ENCODE peak calls at places on chromosome 9, in four cellular contexts. B is lung, T is uterus, E is AG04450. U is an unnamed sample.

GRCh38 chr9:108489567-108489966 is 366.2 kb downstream of the ACTL7B start:
- DNase-seq in B (no peak), T (no peak), E (no peak), U (no peak)

GRCh38 chr9:130128251-130128650 is 44.0 kb upstream of the NCS1 start:
- DNase-seq in B (no peak), T (no peak), E (no peak), U (no peak)

GRCh38 chr9:37947987-37948386 is 44.1 kb upstream of the SLC25A51 start:
- DNase-seq in B (peak; percentile 56), T (no peak), E (no peak), U (no peak)

GRCh38 chr9:4837768-4838546 is 45.2 kb downstream of the RCL1 start:
- DNase-seq in B (no peak), T (no peak), E (peak; percentile 49), U (peak; percentile 20)

GRCh38 chr9:120386390-120387131 is 193.4 kb downstream of the CDK5RAP2 start:
- DNase-seq in B (no peak), T (no peak), E (no peak), U (no peak)

GRCh38 chr9:32581512-32582143 is 8.7 kb upstream of the NDUFB6 start:
- DNase-seq in B (no peak), T (no peak), E (peak; percentile 29), U (no peak)

GRCh38 chr9:98146101-98146991 is 27.3 kb upstream of the TRIM14 start:
- DNase-seq in B (peak; percentile 93), T (no peak), E (no peak), U (no peak)

GRCh38 chr9:73118898-73119554 is 32.6 kb upstream of the ANXA1 start:
- DNase-seq in B (no peak), T (no peak), E (no peak), U (no peak)

GRCh38 chr9:3447143-3447542 is 78.7 kb downstream of the RFX3 start:
- DNase-seq in B (no peak), T (no peak), E (no peak), U (no peak)
- TF ChIP-seq CTCF in B (no peak), T (no peak), E (no peak), U (no peak)

GRCh38 chr9:91113026-91113425 is 248.7 kb downstream of the AUH start:
- DNase-seq in B (no peak), T (no peak), E (no peak), U (no peak)

GRCh38 chr9:91114450-91114849 is 247.3 kb downstream of the AUH start:
- DNase-seq in B (no peak), T (no peak), E (no peak), U (no peak)

GRCh38 chr9:91116226-91116625 is 245.5 kb downstream of the AUH start:
- DNase-seq in B (no peak), T (no peak), E (no peak), U (no peak)

GRCh38 chr9:91111226-91111625 is 250.5 kb downstream of the AUH start:
- DNase-seq in B (no peak), T (no peak), E (no peak), U (no peak)

GRCh38 chr9:91111876-91112275 is 249.8 kb downstream of the AUH start:
- DNase-seq in B (no peak), T (no peak), E (no peak), U (no peak)
- H3K9me3 ChIP-seq in B (peaks cover 7% of the 10 kb centered on the region), T (no peaks in the 10 kb centered on the region), E (peaks cover 12% of the 10 kb centered on the region), U (peaks cover 5% of the 10 kb centered on the region)

GRCh38 chr9:35615981-35616680 is 2.1 kb downstream of the CD72 start:
- DNase-seq in B (no peak), T (no peak), E (no peak), U (no peak)

GRCh38 chr9:35618854-35619799 is 914 bp upstream of the CD72 start:
- DNase-seq in B (no peak), T (no peak), E (no peak), U (no peak)

GRCh38 chr9:35616681-35617459 is 1.3 kb downstream of the CD72 start:
- DNase-seq in B (peak; percentile 73), T (peak; percentile 64), E (no peak), U (peak; percentile 44)

GRCh38 chr9:35618325-35618727 is at the start of gene CD72:
- DNase-seq in B (no peak), T (no peak), E (no peak), U (no peak)

DNA sequence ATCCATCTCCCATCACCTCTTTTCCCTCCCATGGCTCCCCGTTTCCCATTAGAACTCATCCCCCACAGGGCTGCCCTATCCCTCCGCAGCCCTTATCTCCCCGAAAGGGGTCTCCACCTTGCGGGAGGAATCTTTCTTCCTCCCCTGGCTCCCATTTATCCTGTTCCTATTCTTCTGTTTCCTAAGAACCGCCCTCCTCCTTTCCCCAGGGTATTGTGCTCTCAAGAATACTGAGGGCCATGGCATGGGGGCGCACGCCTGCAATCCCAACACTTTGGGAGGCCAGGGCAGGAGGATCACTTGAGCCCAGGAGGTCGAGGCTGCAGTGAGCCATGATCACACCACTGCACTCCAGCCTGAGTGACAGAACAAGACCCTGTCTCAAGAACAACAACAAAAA is 665 bp downstream of the CD72 start:
- DNase-seq in B (no peak), T (no peak), E (no peak), U (no peak)
- H3K4me3 ChIP-seq in B (no peak overlapping the region), T (no peak overlapping the region), E (no peak overlapping the region), U (peak overlapping the region; percentile 46)

DNA sequence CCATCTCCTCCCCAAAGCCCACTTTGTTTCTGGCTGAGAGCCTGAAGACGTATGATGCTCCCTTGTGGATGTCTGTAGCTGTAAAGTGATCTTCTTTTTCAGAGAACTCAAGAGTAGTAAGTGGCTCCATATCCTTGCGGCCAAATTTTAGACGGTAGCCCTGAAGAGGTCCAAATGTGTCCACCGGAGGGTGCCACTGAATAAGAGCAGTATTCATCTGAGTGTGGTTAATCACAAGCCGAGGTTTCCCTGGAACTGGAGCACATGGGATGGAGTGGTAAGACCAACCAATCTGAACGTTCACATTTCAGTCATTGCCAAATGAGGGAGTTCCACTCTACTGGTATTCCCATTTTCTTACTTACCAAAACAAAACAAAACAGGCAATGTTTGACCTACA is 686.5 kb upstream of the DMAC1 start:
- DNase-seq in B (no peak), T (no peak), E (no peak), U (peak; percentile 20)
- TF ChIP-seq CTCF in B (no peak), T (no peak), E (no peak), U (no peak)

GRCh38 chr9:135224921-135225541 is 137.6 kb downstream of the OLFM1 start:
- DNase-seq in B (no peak), T (no peak), E (no peak), U (no peak)

GRCh38 chr9:135225619-135226228 is 138.3 kb downstream of the OLFM1 start:
- DNase-seq in B (no peak), T (no peak), E (no peak), U (no peak)

GRCh38 chr9:135228345-135228982 is 141.0 kb downstream of the OLFM1 start:
- DNase-seq in B (no peak), T (no peak), E (no peak), U (no peak)

GRCh38 chr9:135227641-135228251 is 140.3 kb downstream of the OLFM1 start:
- DNase-seq in B (no peak), T (no peak), E (no peak), U (no peak)

GRCh38 chr9:135226369-135227050 is 139.0 kb downstream of the OLFM1 start:
- DNase-seq in B (no peak), T (no peak), E (no peak), U (no peak)
- H3K9me3 ChIP-seq in B (no peaks in the 10 kb centered on the region), T (no peaks in the 10 kb centered on the region), E (peaks cover 96% of the 10 kb centered on the region), U (no peaks in the 10 kb centered on the region)

GRCh38 chr9:126665696-126666035 is 51.9 kb downstream of the LMX1B start:
- DNase-seq in B (no peak), T (no peak), E (no peak), U (no peak)

GRCh38 chr9:126667190-126668055 is 53.7 kb downstream of the LMX1B start:
- DNase-seq in B (no peak), T (no peak), E (no peak), U (no peak)

GRCh38 chr9:126663661-126664072 is 49.9 kb downstream of the LMX1B start:
- DNase-seq in B (no peak), T (no peak), E (no peak), U (no peak)

GRCh38 chr9:126666155-126666803 is 52.6 kb downstream of the LMX1B start:
- DNase-seq in B (no peak), T (no peak), E (no peak), U (no peak)

DNA sequence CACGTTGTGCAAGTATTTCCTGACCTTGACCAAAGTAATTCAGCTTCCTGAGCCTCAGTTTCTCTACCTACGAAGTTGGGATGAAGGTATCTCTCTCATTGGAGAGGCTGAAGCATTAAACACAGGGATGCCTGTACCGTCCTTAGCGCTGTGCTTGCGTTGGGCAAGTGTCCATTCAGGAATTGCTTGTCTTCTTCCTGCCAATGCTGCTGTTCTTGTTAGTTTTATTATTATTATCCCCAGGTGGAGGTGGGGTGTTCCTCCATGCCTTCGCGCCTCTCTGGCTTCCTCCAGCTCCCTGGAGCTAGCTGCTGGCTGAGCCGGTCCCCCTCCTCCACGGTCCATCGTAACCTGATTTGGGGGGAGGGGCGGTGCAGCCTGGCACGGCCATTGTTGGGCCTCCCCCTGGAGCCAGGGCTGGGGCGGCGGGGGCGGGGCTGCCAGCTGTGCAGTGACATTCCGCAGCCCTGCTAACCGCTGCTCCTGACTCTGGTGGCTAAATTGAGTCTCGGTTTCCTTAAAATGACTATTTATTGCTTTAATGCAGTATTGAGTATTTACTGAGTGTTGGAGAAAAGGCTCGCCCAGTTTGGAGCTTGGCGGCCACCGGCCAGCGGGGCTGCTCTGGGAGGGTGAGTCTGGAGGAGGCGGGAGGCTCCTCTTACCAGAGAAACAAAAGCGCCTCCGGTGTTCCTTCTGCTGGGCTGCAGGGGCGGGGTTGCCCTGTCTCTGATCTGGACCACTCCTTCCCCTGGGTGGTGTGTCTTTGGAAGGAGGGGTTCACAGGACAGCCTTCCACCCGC is 51.4 kb downstream of the LMX1B start:
- DNase-seq in B (no peak), T (no peak), E (no peak), U (no peak)
- H3K4me3 ChIP-seq in B (no peak overlapping the region), T (no peak overlapping the region), E (no peak overlapping the region), U (no peak overlapping the region)

DNA sequence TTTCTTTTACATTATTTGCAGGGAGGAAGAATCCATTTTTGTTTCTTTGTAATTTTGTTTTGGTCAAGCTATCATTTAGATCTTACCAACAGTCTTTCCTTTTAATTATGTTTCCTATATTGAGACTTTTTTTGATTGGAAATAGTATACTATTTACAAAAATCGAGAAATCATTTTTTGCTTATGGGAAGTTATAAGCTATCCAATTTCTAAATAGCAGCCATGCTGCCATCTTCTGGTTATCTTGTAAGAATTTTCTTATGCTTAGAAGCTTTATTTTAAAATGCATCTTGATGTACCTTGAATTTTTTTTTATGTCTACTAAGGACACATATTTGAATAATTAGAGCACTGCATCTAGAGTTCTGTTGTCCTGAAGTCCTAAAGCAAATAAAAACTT is 821.2 kb downstream of the PTPRD start:
- DNase-seq in B (no peak), T (no peak), E (no peak), U (no peak)
- TF ChIP-seq CTCF in B (no peak), T (no peak), E (no peak), U (no peak)

GRCh38 chr9:80871596-80871995 is 817.8 kb downstream of the TLE1 start:
- DNase-seq in B (no peak), T (no peak), E (no peak), U (no peak)
- H3K9me3 ChIP-seq in B (peaks cover 3% of the 10 kb centered on the region), T (no peaks in the 10 kb centered on the region), E (peaks cover under 1% of the 10 kb centered on the region), U (no peaks in the 10 kb centered on the region)

DNA sequence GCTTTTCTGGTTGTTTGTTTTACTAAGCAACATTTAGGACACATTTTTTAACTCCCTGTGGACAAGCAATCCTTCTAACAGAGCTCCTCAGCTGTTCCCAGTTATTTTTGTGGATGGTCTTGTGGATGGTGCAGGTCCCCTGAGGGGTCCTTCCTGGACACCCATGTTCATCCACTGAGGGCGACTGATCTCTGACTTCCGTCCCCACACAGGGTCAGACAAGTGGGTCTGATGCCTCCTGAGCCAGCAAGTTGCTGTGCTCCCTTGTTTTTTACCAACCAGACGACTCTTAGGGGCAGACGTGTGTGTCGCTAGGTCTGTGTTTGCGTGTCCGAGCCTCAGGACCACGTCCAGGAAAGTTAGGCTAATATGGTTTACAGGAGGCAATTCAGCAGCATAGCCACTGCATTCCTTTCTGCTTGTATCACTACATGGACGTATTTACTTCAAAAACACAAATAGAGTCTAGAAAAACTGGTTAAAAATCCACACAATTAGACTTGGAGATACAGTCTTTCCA is 65.0 kb upstream of the ECM2 start:
- DNase-seq in B (no peak), T (no peak), E (peak; percentile 24), U (no peak)
- H3K4me3 ChIP-seq in B (no peak overlapping the region), T (no peak overlapping the region), E (no peak overlapping the region), U (no peak overlapping the region)